ENCODE peak calls at places on chromosomes 12 and 14, in six cellular contexts. T is hepatocyte, N is heart left ventricle, Q is activated T-helper 1 cell treated with Interleukin-2 at 50 U/mL for 16 hours, I is nephron progenitor cell, Y is astrocyte of the spinal cord. F is an unnamed sample.

GRCh38 chr12:28378749-28379148 is 188.5 kb downstream of the CCDC91 start:
- DNase-seq in N (no peak), T (no peak), Y (peak; percentile 91), I (no peak), Q (no peak), F (no peak)

GRCh38 chr12:70052931-70053497 is 190.2 kb upstream of the CNOT2 start:
- DNase-seq in I (no peak), Y (peak; percentile 60), N (peak; percentile 34), T (peak; percentile 72), Q (no peak), F (peak; percentile 21)

GRCh38 chr12:94679554-94679953 is 29.2 kb upstream of the TMCC3 start:
- DNase-seq in Y (no peak), T (no peak), I (no peak), Q (no peak), N (no peak), F (no peak)

GRCh38 chr14:105015242-105015641 is 5.6 kb downstream of the CDCA4 start:
- DNase-seq in N (no peak), I (no peak), T (no peak), Y (no peak), Q (no peak), F (no peak)

GRCh38 chr12:125688881-125689280 is 623.6 kb downstream of the AACS start:
- DNase-seq in N (no peak), Q (no peak), Y (no peak), I (no peak), T (no peak), F (no peak)

GRCh38 chr14:99586054-99586760 is 17.8 kb downstream of the CCDC85C start:
- DNase-seq in Y (no peak), N (no peak), I (no peak), Q (no peak), T (no peak), F (no peak)

GRCh38 chr14:104247336-104248202 is 109.2 kb downstream of the KIF26A start:
- DNase-seq in N (no peak), Q (no peak), I (no peak), T (no peak), Y (no peak), F (no peak)

GRCh38 chr12:76152161-76152807 is 67.8 kb upstream of the NAP1L1 start:
- DNase-seq in I (no peak), N (no peak), Y (no peak), Q (no peak), T (no peak), F (no peak)

GRCh38 chr12:24500466-24501232 is 448.3 kb downstream of the BCAT1 start:
- DNase-seq in T (no peak), Q (no peak), Y (peak; percentile 53), N (no peak), I (no peak), F (peak; percentile 43)

GRCh38 chr12:127165567-127166392 is 1101.2 kb upstream of the TMEM132C start:
- DNase-seq in N (peak; percentile 89), Q (peak; percentile 71), Y (peak; percentile 86), I (peak; percentile 88), T (peak; percentile 93), F (peak; percentile 95)

GRCh38 chr14:54815016-54815415 is 87.6 kb downstream of the GCH1 start:
- DNase-seq in Q (no peak), Y (peak; percentile 13), I (no peak), T (no peak), N (no peak), F (peak; percentile 52)

GRCh38 chr12:20473133-20473532 is 104.8 kb downstream of the PDE3A start:
- DNase-seq in T (no peak), Q (no peak), I (no peak), N (no peak), Y (no peak), F (no peak)

GRCh38 chr14:35361141-35361480 is 43.4 kb downstream of the NFKBIA start:
- DNase-seq in Y (no peak), Q (no peak), T (no peak), N (no peak), I (no peak), F (no peak)

GRCh38 chr12:51391047-51391837 is at the start of gene GALNT6:
- DNase-seq in I (peak; percentile 70), N (no peak), T (peak; percentile 82), Y (no peak), Q (peak; percentile 64), F (peak; percentile 65)

F was measured in AG08396.